ENCODE peak calls at places on chromosomes 13 and 19, in eight cellular contexts. P, I, N, R, H, J, Z and F are unnamed samples.

GRCh38 chr13:31807090-31807541 is 67.8 kb downstream of the RXFP2 start:
- DNase-seq in P (no peak), I (no peak), N (peak; percentile 59), R (peak; percentile 12), H (no peak), J (no peak), Z (no peak), F (peak; percentile 64)

GRCh38 chr13:97944396-97945029 is 9.0 kb upstream of the IPO5 start:
- DNase-seq in P (no peak), I (no peak), N (no peak), R (peak; percentile 56), H (no peak), J (no peak), Z (no peak), F (no peak)

GRCh38 chr13:75495938-75496337 is 14.0 kb upstream of the TBC1D4 start:
- DNase-seq in P (no peak), I (no peak), N (no peak), R (peak; percentile 46), H (no peak), J (no peak), Z (no peak), F (no peak)

GRCh38 chr19:4009990-4010807 is 2.7 kb downstream of the PIAS4 start:
- DNase-seq in P (no peak), I (no peak), N (no peak), R (no peak), H (no peak), J (no peak), Z (no peak), F (no peak)

GRCh38 chr19:906480-906879 is 6.5 kb downstream of the R3HDM4 start:
- DNase-seq in P (no peak), I (no peak), N (no peak), R (no peak), H (no peak), J (no peak), Z (no peak), F (no peak)

GRCh38 chr13:83819156-83819555 is 63.1 kb downstream of the SLITRK1 start:
- DNase-seq in P (no peak), I (no peak), N (no peak), R (peak; percentile 77), H (no peak), J (no peak), Z (no peak), F (no peak)

GRCh38 chr13:110323986-110324749 is 17.1 kb downstream of the COL4A2 start:
- DNase-seq in P (no peak), I (no peak), N (no peak), R (no peak), H (no peak), J (peak; percentile 20), Z (no peak), F (no peak)

GRCh38 chr19:33294058-33294798 is 8.1 kb downstream of the CEBPA start:
- DNase-seq in P (no peak), I (no peak), N (no peak), R (no peak), H (no peak), J (no peak), Z (no peak), F (no peak)

GRCh38 chr13:50616101-50616500 is 227.4 kb downstream of the DLEU7 start:
- DNase-seq in P (no peak), I (no peak), N (no peak), R (peak; percentile 73), H (no peak), J (no peak), Z (no peak), F (no peak)

GRCh38 chr13:50334944-50335343 is 319.7 kb downstream of the KCNRG start:
- DNase-seq in P (no peak), I (no peak), N (no peak), R (no peak), H (no peak), J (no peak), Z (no peak), F (no peak)

GRCh38 chr19:19538767-19539166 is 702 bp downstream of the CILP2 start:
- DNase-seq in P (no peak), I (no peak), N (no peak), R (no peak), H (no peak), J (no peak), Z (no peak), F (no peak)

GRCh38 chr13:35855531-35856019 is 275.6 kb downstream of the DCLK1 start:
- DNase-seq in P (peak; percentile 30), I (no peak), N (no peak), R (peak; percentile 75), H (no peak), J (no peak), Z (no peak), F (no peak)

GRCh38 chr13:25633108-25633507 is 261.3 kb downstream of the ATP8A2 start:
- DNase-seq in P (no peak), I (no peak), N (no peak), R (no peak), H (no peak), J (no peak), Z (no peak), F (no peak)

GRCh38 chr13:112983428-112984196 is 14.6 kb downstream of the MCF2L start:
- DNase-seq in P (no peak), I (no peak), N (no peak), R (no peak), H (no peak), J (no peak), Z (no peak), F (no peak)

GRCh38 chr13:74253161-74253560 is 119.0 kb upstream of the KLF12 start:
- DNase-seq in P (no peak), I (no peak), N (no peak), R (no peak), H (no peak), J (no peak), Z (no peak), F (no peak)

GRCh38 chr19:8500158-8500557 is 2.3 kb downstream of the PRAM1 start:
- DNase-seq in P (no peak), I (no peak), N (no peak), R (no peak), H (no peak), J (no peak), Z (no peak), F (no peak)

GRCh38 chr19:29277107-29277506 is 64.2 kb upstream of the UQCRFS1 start:
- DNase-seq in P (no peak), I (no peak), N (peak; percentile 51), R (peak; percentile 32), H (no peak), J (no peak), Z (no peak), F (peak; percentile 52)